ENCODE peak calls at places on chromosomes 6 and 20, in five cellular contexts. One of them, this sample, is unnamed.

GRCh38 chr6:152726313-152726712 is 24.3 kb upstream of the VIP start:
- DNase-seq in H1: no peak
- DNase-seq in HCT116: no peak
- DNase-seq in HepG2: no peak
- DNase-seq in K562: no peak
- DNase-seq in this sample: no peak

GRCh38 chr20:32993484-32994050 is 10.7 kb downstream of the SUN5 start:
- DNase-seq in K562: no peak
- DNase-seq in H1: no peak
- DNase-seq in HCT116: no peak
- DNase-seq in HepG2: no peak
- DNase-seq in this sample: no peak

GRCh38 chr20:15613530-15613929 is 959.7 kb downstream of the KIF16B start:
- DNase-seq in K562: no peak
- DNase-seq in HepG2: no peak
- DNase-seq in HCT116: no peak
- DNase-seq in H1: no peak
- DNase-seq in this sample: no peak

GRCh38 chr20:49969234-49969633 is 13.5 kb upstream of the SNAI1 start:
- DNase-seq in K562: peak; percentile 22
- DNase-seq in HCT116: no peak
- DNase-seq in HepG2: no peak
- DNase-seq in H1: no peak
- DNase-seq in this sample: no peak

GRCh38 chr6:51514396-51515051 is 572.9 kb downstream of the PKHD1 start:
- DNase-seq in H1: no peak
- DNase-seq in HCT116: no peak
- DNase-seq in HepG2: no peak
- DNase-seq in K562: no peak
- DNase-seq in this sample: no peak

GRCh38 chr20:35014537-35014936 is 58.9 kb downstream of the MYH7B start:
- DNase-seq in HCT116: no peak
- DNase-seq in K562: no peak
- DNase-seq in H1: no peak
- DNase-seq in HepG2: no peak
- DNase-seq in this sample: no peak

GRCh38 chr6:15399651-15400470 is 154.0 kb downstream of the JARID2 start:
- DNase-seq in HepG2: no peak
- DNase-seq in K562: peak; percentile 85
- DNase-seq in H1: no peak
- DNase-seq in HCT116: no peak
- DNase-seq in this sample: no peak

GRCh38 chr6:113281014-113281810 is 575.9 kb upstream of the MARCKS start:
- DNase-seq in HepG2: no peak
- DNase-seq in K562: no peak
- DNase-seq in H1: no peak
- DNase-seq in HCT116: no peak
- DNase-seq in this sample: no peak

GRCh38 chr20:57788936-57789613 is 79.3 kb upstream of the PMEPA1 start:
- DNase-seq in K562: no peak
- DNase-seq in H1: no peak
- DNase-seq in HCT116: no peak
- DNase-seq in HepG2: no peak
- DNase-seq in this sample: no peak

GRCh38 chr6:14810021-14810420 is 435.8 kb upstream of the JARID2 start:
- DNase-seq in HepG2: no peak
- DNase-seq in H1: no peak
- DNase-seq in K562: no peak
- DNase-seq in HCT116: no peak
- DNase-seq in this sample: no peak

DNA sequence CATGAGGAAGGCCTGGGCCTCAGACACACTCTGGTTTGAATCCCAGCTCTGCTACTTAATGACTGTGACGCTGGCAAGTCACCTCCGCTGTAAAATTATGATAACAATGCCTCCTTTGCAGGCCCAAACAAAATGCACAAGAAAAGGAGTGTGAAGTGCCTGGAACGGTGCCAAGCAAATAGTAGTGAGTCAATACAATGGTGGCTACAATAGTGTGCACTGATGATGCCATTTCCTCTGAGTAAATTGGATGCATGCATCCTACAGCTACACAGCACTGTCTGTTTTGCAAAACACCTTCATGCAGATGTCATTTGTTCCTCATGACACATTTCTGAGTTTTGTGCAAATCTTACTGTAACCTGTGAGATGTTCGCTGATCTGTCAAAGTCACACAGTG is 161.6 kb downstream of the FOXC1 start:
- DNase-seq in H1: no peak
- DNase-seq in K562: no peak
- DNase-seq in HepG2: no peak
- DNase-seq in HCT116: no peak
- DNase-seq in this sample: no peak
- TF ChIP-seq SRF in H1: no peak
- TF ChIP-seq SRF in K562: no peak
- TF ChIP-seq SRF in HepG2: no peak
- TF ChIP-seq SRF in HCT116: no peak
- TF ChIP-seq SRF in this sample: no peak

GRCh38 chr6:157019733-157020132 is 242.6 kb downstream of the ARID1B start:
- DNase-seq in HCT116: no peak
- DNase-seq in K562: peak; percentile 28
- DNase-seq in H1: no peak
- DNase-seq in HepG2: no peak
- DNase-seq in this sample: no peak

GRCh38 chr6:157019115-157019628 is 242.0 kb downstream of the ARID1B start:
- DNase-seq in H1: no peak
- DNase-seq in HCT116: no peak
- DNase-seq in HepG2: peak; percentile 14
- DNase-seq in K562: peak; percentile 63
- DNase-seq in this sample: no peak

GRCh38 chr6:157021267-157022021 is 244.3 kb downstream of the ARID1B start:
- DNase-seq in H1: peak; percentile 65
- DNase-seq in HCT116: peak; percentile 59
- DNase-seq in K562: peak; percentile 92
- DNase-seq in HepG2: peak; percentile 91
- DNase-seq in this sample: no peak

GRCh38 chr6:157022022-157022740 is 245.0 kb downstream of the ARID1B start:
- DNase-seq in H1: no peak
- DNase-seq in HepG2: peak; percentile 71
- DNase-seq in K562: peak; percentile 91
- DNase-seq in HCT116: peak; percentile 31
- DNase-seq in this sample: no peak

DNA sequence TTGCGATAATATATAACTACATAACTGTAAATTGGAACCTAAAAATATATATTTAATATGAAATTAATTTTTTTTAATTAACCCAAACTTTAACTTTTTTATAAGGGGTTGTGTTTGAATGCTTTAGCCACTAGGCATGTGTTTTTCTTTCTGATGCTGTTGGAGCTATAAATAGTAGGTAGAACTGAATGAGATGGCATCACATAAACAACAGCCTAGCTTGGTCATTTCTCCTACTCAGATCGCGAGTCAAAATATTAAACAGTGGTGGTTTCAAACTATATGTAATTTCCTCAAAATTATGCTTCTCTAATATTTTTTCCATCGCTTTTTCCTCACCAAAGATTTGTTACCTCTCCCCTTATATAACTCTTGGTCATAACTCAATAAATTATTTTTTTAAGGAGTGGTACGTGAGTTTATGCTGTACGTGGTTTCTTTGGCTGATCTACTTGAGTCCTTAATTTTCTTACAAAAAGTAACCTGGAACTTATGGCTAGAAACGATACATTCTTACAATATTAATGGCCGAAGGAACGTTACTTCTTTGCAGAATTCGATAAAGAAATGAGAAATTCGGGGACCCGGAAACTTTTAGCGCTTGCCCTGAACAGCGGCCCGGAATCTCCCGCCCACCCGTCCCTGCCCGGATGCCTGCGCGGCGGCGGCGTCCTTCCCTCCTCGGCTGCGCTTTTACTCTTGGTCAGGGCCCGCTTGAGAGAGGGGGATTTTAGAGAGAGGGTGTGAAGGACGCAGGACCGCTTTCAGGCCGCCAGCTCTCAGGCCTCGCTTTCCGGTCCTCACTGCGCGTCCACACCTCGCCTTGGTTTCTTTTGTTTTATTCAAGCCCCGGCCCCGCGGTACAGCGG is 243.5 kb downstream of the ARID1B start:
- DNase-seq in K562: peak; percentile 78
- DNase-seq in HepG2: peak; percentile 51
- DNase-seq in HCT116: peak; percentile 22
- DNase-seq in H1: no peak
- DNase-seq in this sample: no peak
- TF ChIP-seq SRF in K562: no peak
- TF ChIP-seq SRF in HepG2: no peak
- TF ChIP-seq SRF in HCT116: no peak
- TF ChIP-seq SRF in H1: no peak
- TF ChIP-seq SRF in this sample: no peak

GRCh38 chr6:127288705-127289104 is 22.0 kb downstream of the RNF146 start:
- DNase-seq in HepG2: no peak
- DNase-seq in HCT116: no peak
- DNase-seq in H1: no peak
- DNase-seq in K562: no peak
- DNase-seq in this sample: no peak
- TF ChIP-seq SRF in HepG2: no peak
- TF ChIP-seq SRF in HCT116: no peak
- TF ChIP-seq SRF in H1: no peak
- TF ChIP-seq SRF in K562: no peak
- TF ChIP-seq SRF in this sample: no peak

GRCh38 chr6:111725446-111726112 is 119.9 kb upstream of the TRAF3IP2 start:
- DNase-seq in HepG2: no peak
- DNase-seq in H1: no peak
- DNase-seq in K562: no peak
- DNase-seq in HCT116: no peak
- DNase-seq in this sample: no peak

GRCh38 chr6:111724039-111724438 is 118.4 kb upstream of the TRAF3IP2 start:
- DNase-seq in HepG2: no peak
- DNase-seq in K562: no peak
- DNase-seq in H1: no peak
- DNase-seq in HCT116: no peak
- DNase-seq in this sample: no peak

GRCh38 chr6:111727798-111728197 is 122.1 kb upstream of the TRAF3IP2 start:
- DNase-seq in HCT116: peak; percentile 16
- DNase-seq in K562: peak; percentile 21
- DNase-seq in HepG2: no peak
- DNase-seq in H1: no peak
- DNase-seq in this sample: no peak

GRCh38 chr6:111724505-111724904 is 118.8 kb upstream of the TRAF3IP2 start:
- DNase-seq in HCT116: no peak
- DNase-seq in HepG2: no peak
- DNase-seq in K562: no peak
- DNase-seq in H1: no peak
- DNase-seq in this sample: peak; percentile 86

DNA sequence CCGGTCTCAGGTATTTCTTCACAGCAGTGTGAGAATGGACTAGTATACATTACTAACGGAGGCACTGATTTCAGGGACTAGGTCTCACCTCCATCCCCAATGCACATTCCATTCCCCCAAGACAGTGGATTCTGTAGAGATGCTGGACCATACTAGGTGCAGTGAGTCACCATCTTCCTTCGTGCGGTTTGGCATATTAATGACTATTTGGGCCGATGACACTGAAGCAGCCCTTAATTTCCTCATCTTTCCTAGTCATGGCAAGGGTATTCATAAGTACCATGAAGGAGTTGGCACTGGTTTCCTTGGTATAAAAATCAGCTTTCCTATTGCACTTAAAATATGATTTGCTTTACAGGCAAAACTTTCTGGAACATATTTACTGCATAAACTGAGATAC is 121.4 kb upstream of the TRAF3IP2 start:
- DNase-seq in K562: no peak
- DNase-seq in H1: no peak
- DNase-seq in HepG2: no peak
- DNase-seq in HCT116: no peak
- DNase-seq in this sample: no peak
- TF ChIP-seq SRF in K562: no peak
- TF ChIP-seq SRF in H1: no peak
- TF ChIP-seq SRF in HepG2: no peak
- TF ChIP-seq SRF in HCT116: no peak
- TF ChIP-seq SRF in this sample: no peak

GRCh38 chr20:21147593-21147992 is 21.7 kb downstream of the KIZ start:
- DNase-seq in H1: no peak
- DNase-seq in HCT116: no peak
- DNase-seq in K562: no peak
- DNase-seq in HepG2: no peak
- DNase-seq in this sample: no peak
- TF ChIP-seq SRF in H1: no peak
- TF ChIP-seq SRF in HCT116: no peak
- TF ChIP-seq SRF in K562: no peak
- TF ChIP-seq SRF in HepG2: no peak
- TF ChIP-seq SRF in this sample: no peak

GRCh38 chr20:61056136-61056535 is 195.9 kb upstream of the CDH4 start:
- DNase-seq in HepG2: no peak
- DNase-seq in H1: no peak
- DNase-seq in HCT116: no peak
- DNase-seq in K562: no peak
- DNase-seq in this sample: no peak

GRCh38 chr20:61055130-61055529 is 196.9 kb upstream of the CDH4 start:
- DNase-seq in HepG2: no peak
- DNase-seq in H1: no peak
- DNase-seq in K562: no peak
- DNase-seq in HCT116: no peak
- DNase-seq in this sample: no peak

GRCh38 chr20:61057313-61058171 is 194.5 kb upstream of the CDH4 start:
- DNase-seq in H1: no peak
- DNase-seq in HepG2: no peak
- DNase-seq in K562: no peak
- DNase-seq in HCT116: no peak
- DNase-seq in this sample: no peak

GRCh38 chr20:61055642-61056041 is 196.4 kb upstream of the CDH4 start:
- DNase-seq in H1: no peak
- DNase-seq in HepG2: no peak
- DNase-seq in K562: no peak
- DNase-seq in HCT116: no peak
- DNase-seq in this sample: no peak

GRCh38 chr20:61056627-61057312 is 195.3 kb upstream of the CDH4 start:
- DNase-seq in HepG2: no peak
- DNase-seq in H1: no peak
- DNase-seq in K562: no peak
- DNase-seq in HCT116: no peak
- DNase-seq in this sample: no peak
- TF ChIP-seq SRF in HepG2: no peak
- TF ChIP-seq SRF in H1: no peak
- TF ChIP-seq SRF in K562: no peak
- TF ChIP-seq SRF in HCT116: no peak
- TF ChIP-seq SRF in this sample: no peak

DNA sequence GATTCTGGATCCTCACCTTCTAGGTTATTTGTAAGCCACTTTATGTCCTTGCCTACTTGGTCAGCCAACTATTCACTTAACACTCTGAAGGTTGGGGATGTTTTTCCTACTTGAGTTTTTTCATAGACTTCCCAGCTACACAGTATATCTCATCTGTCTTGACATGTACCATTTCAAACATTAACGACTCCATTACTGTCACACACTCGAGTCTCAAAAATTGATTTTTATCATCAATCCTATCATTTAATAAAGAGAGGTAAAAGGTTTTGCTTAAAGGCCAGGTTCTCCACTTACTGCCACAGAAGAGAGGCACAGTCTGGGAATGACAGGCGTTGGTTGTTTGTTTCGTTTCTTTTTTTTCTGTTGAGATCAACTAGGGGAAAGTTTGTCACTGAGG is 38.2 kb upstream of the LAMP5 start:
- DNase-seq in HepG2: no peak
- DNase-seq in K562: no peak
- DNase-seq in HCT116: no peak
- DNase-seq in H1: no peak
- DNase-seq in this sample: no peak
- TF ChIP-seq SRF in HepG2: no peak
- TF ChIP-seq SRF in K562: no peak
- TF ChIP-seq SRF in HCT116: no peak
- TF ChIP-seq SRF in H1: no peak
- TF ChIP-seq SRF in this sample: no peak

GRCh38 chr6:20564269-20564668 is 30.0 kb downstream of the CDKAL1 start:
- DNase-seq in HepG2: no peak
- DNase-seq in H1: no peak
- DNase-seq in HCT116: peak; percentile 19
- DNase-seq in K562: peak; percentile 27
- DNase-seq in this sample: no peak
- TF ChIP-seq SRF in HepG2: no peak
- TF ChIP-seq SRF in H1: no peak
- TF ChIP-seq SRF in HCT116: no peak
- TF ChIP-seq SRF in K562: no peak
- TF ChIP-seq SRF in this sample: no peak

This sample was measured in GM12878.